ENCODE peak calls at places on chromosome X, in eight cellular contexts. P is astrocyte of the spinal cord; M is IMR-90; E is mesothelial cell of epicardium; V is kidney epithelial cell; N is CD4-positive, alpha-beta T cell; T is HFFc6; W is kidney. F is an unnamed sample.

GRCh38 chrX:34619920-34620319 is 37.2 kb downstream of the TMEM47 start:
- DNase-seq in W (no peak), E (no peak), M (no peak), T (no peak), P (no peak), V (no peak), N (no peak), F (no peak)

GRCh38 chrX:20433376-20433775 is 166.7 kb upstream of the RPS6KA3 start:
- DNase-seq in N (no peak), V (no peak), M (peak), T (peak), P (no peak), E (no peak), W (no peak), F (no peak)

GRCh38 chrX:37912286-37912685 is 64.9 kb upstream of the DYNLT3 start:
- DNase-seq in T (no peak), N (no peak), E (no peak), P (peak), M (no peak), W (no peak), V (peak), F (no peak)

GRCh38 chrX:110036162-110037033 is 33.5 kb downstream of the TMEM164 start:
- DNase-seq in W (no peak), E (no peak), T (no peak), M (no peak), P (no peak), V (no peak), N (no peak), F (no peak)

GRCh38 chrX:44306336-44306735 is 37.1 kb downstream of the EFHC2 start:
- DNase-seq in P (peak), T (no peak), M (peak), W (no peak), E (no peak), V (no peak), N (no peak), F (no peak)

GRCh38 chrX:33855251-33855650 is 276.9 kb downstream of the FAM47A start:
- DNase-seq in T (no peak), E (no peak), V (no peak), N (no peak), M (no peak), P (no peak), W (no peak), F (no peak)

GRCh38 chrX:54076903-54077302 is 32.6 kb upstream of the PHF8 start:
- DNase-seq in V (peak), W (no peak), N (no peak), E (no peak), M (peak), P (peak), T (peak), F (no peak)

GRCh38 chrX:128653524-128653923 is 601.3 kb upstream of the ACTRT1 start:
- DNase-seq in T (no peak), V (no peak), P (no peak), M (no peak), W (no peak), N (no peak), E (no peak), F (no peak)

GRCh38 chrX:43676960-43677582 is 21.0 kb downstream of the MAOA start:
- DNase-seq in M (no peak), P (peak), E (no peak), T (no peak), N (no peak), W (no peak), V (no peak), F (no peak)

GRCh38 chrX:68985135-68985725 is 156.4 kb downstream of the EFNB1 start:
- DNase-seq in T (no peak), M (no peak), W (no peak), N (no peak), E (no peak), V (no peak), P (no peak), F (no peak)

GRCh38 chrX:84188320-84188834 is 378 bp upstream of the RPS6KA6 start:
- DNase-seq in N (no peak), M (peak), T (peak), V (peak), E (peak), W (peak), P (peak), F (peak)

DNA sequence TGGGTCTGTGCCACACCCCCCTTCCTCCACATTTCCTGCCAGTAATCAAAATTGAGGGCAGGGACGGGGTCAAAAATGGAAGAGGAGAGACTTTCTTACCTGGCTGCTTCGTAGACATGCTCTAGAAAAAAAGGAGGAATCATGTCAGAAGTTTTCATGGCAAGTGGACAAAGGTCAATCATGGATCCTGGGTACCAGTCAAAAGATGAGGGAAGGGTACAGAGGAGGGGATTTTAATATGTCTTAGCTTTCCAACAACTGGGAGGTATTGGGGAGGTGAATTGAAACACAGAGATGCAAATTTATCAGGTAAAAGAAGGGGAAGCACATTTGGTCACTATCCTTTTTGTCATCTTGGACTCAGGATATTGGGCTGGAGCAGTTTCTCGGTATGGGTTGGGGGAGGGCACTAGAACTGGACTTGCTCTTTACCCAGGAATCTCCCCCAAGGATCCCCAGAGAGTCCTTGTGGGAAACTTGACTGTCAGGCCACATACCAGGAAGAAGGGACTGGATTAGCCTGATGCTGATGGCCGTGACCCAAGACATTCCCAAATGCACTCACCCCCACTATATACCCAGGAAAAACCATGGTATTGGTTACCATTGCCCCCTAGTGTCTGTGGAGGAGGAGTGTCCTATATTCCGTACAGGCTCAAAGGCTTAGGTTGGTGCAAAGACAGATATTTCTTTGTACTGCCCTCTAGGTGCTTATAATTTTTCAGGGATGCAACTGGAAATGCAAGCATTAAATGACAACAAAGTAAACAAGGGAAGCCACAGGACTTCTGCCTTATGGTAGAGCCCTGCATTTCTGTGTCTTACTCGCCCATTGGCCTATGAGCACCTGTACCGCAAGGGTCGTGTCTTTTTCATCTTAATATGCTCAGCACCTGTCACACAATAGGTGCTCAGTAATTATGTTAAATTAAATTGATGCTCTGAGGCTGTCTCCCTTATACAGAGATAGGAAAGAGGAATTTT is 16.8 kb downstream of the VSIG4 start:
- DNase-seq in V (no peak), W (no peak), P (no peak), T (no peak), M (no peak), N (no peak), E (no peak), F (no peak)
- TF ChIP-seq CTCF in V (no peak), W (no peak), P (no peak), T (peak), M (peak), N (no peak), E (no peak), F (no peak)

DNA sequence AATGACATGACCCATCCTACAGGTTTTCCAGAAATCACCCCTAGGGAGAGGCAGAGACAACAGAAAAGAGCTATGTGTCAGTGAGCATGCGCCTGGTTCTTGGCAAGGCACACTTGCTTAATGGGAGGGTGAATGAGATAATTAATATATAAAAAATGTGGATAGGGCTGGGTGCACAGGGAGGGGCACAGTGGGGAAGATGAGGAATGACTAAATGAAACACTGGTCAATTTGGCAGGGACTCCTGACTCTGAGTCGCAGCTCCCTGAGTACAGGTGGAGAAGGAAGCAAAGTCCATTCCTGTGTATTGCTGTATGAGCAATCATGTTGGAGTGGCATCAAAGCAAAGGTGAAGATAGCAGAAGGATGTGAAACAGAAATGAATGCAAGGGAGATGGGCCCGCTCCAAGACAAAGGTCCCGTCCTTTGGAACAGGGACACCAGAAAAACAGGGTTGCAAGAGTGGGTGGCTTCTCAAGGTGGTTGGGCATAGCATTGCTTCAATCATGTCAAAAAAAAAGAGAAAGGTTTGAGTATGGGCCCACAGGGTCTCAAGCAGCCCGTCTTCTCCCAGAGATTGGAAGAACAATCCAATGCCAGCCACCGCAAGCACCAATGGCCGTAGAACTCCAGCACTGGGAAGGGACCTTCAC is 278.4 kb upstream of the AGTR2 start:
- DNase-seq in M (no peak), P (no peak), W (no peak), E (no peak), V (no peak), T (no peak), N (no peak), F (no peak)
- TF ChIP-seq CTCF in M (no peak), P (no peak), W (no peak), E (no peak), V (no peak), T (no peak), N (no peak), F (no peak)

GRCh38 chrX:9682456-9682855 is 83.2 kb downstream of the GPR143 start:
- DNase-seq in M (peak), N (no peak), T (peak), W (no peak), P (peak), V (no peak), E (no peak), F (no peak)
- TF ChIP-seq CTCF in M (peak), N (no peak), T (peak), W (peak), P (peak), V (no peak), E (no peak), F (peak)

GRCh38 chrX:16606142-16606720 is 43.7 kb upstream of the S100G start:
- DNase-seq in P (no peak), N (no peak), M (no peak), W (no peak), E (no peak), T (no peak), V (no peak), F (no peak)
- TF ChIP-seq CTCF in P (no peak), N (no peak), M (no peak), W (no peak), E (no peak), T (no peak), V (no peak), F (no peak)

GRCh38 chrX:137929951-137930350 is 364.0 kb downstream of the ZIC3 start:
- DNase-seq in P (no peak), W (no peak), V (no peak), M (no peak), E (no peak), N (no peak), T (no peak), F (no peak)

GRCh38 chrX:137930562-137930961 is 364.6 kb downstream of the ZIC3 start:
- DNase-seq in N (no peak), W (no peak), E (no peak), V (no peak), T (no peak), M (no peak), P (no peak), F (no peak)

DNA sequence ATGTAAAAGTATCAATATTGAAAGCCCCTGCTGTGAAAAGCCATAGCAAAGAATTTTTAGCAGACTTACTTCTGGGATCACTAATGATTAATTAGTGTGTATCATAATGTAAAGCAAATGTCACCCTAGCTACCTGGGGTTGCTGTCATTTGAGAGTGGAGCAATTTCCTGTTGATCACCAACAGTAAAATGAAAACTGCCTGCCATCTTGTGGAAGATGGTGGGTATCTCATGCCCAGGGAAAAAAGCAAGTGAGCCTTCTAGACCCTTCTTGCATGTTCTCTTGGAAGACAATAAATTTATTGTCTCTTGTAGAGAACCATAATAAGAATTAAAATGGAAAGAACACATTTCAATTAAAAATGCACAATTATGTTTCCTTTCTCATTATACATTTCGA is 360.2 kb downstream of the ZIC3 start:
- DNase-seq in P (peak), M (no peak), N (no peak), W (no peak), V (no peak), E (no peak), T (no peak), F (no peak)
- TF ChIP-seq CTCF in P (peak), M (no peak), N (no peak), W (no peak), V (peak), E (peak), T (no peak), F (peak)